ENCODE peak calls at places on chromosomes 7 and 10, in nine cellular contexts. One of them, this sample, is unnamed.

GRCh38 chr7:71846160-71846559 is 566.0 kb downstream of the CALN1 start:
- DNase-seq in OCI-LY7: no peak
- DNase-seq in stimulated activated effector memory CD8-positive, alpha-beta T cell treated with anti-CD3 and anti-CD28 coated beads, Interleukin-12 subunit alpha, Interleukin-12 subunit beta, amount 100 ng/mL, for 72 hours: no peak
- DNase-seq in activated CD4-positive, alpha-beta T cell treated with anti-CD3 and anti-CD28 coated beads for 24 hours: no peak
- DNase-seq in glutamatergic neuron: no peak
- DNase-seq in cardiac muscle cell: peak; percentile 71
- DNase-seq in Caki2: no peak
- DNase-seq in nephron progenitor cell: peak; percentile 58
- DNase-seq in pons: no peak
- DNase-seq in this sample: no peak

GRCh38 chr7:93715234-93715633 is 140.7 kb upstream of the CALCR start:
- DNase-seq in OCI-LY7: peak; percentile 30
- DNase-seq in stimulated activated effector memory CD8-positive, alpha-beta T cell treated with anti-CD3 and anti-CD28 coated beads, Interleukin-12 subunit alpha, Interleukin-12 subunit beta, amount 100 ng/mL, for 72 hours: no peak
- DNase-seq in activated CD4-positive, alpha-beta T cell treated with anti-CD3 and anti-CD28 coated beads for 24 hours: no peak
- DNase-seq in glutamatergic neuron: peak; percentile 81
- DNase-seq in cardiac muscle cell: peak; percentile 58
- DNase-seq in Caki2: peak; percentile 37
- DNase-seq in nephron progenitor cell: peak; percentile 79
- DNase-seq in pons: peak; percentile 6
- DNase-seq in this sample: no peak

GRCh38 chr7:48192996-48193395 is 21.7 kb downstream of the ABCA13 start:
- DNase-seq in OCI-LY7: no peak
- DNase-seq in stimulated activated effector memory CD8-positive, alpha-beta T cell treated with anti-CD3 and anti-CD28 coated beads, Interleukin-12 subunit alpha, Interleukin-12 subunit beta, amount 100 ng/mL, for 72 hours: no peak
- DNase-seq in activated CD4-positive, alpha-beta T cell treated with anti-CD3 and anti-CD28 coated beads for 24 hours: no peak
- DNase-seq in glutamatergic neuron: no peak
- DNase-seq in cardiac muscle cell: no peak
- DNase-seq in Caki2: no peak
- DNase-seq in nephron progenitor cell: no peak
- DNase-seq in pons: no peak
- DNase-seq in this sample: no peak

GRCh38 chr10:59692113-59692512 is 17.5 kb downstream of the SLC16A9 start:
- DNase-seq in OCI-LY7: no peak
- DNase-seq in stimulated activated effector memory CD8-positive, alpha-beta T cell treated with anti-CD3 and anti-CD28 coated beads, Interleukin-12 subunit alpha, Interleukin-12 subunit beta, amount 100 ng/mL, for 72 hours: no peak
- DNase-seq in activated CD4-positive, alpha-beta T cell treated with anti-CD3 and anti-CD28 coated beads for 24 hours: no peak
- DNase-seq in glutamatergic neuron: no peak
- DNase-seq in cardiac muscle cell: no peak
- DNase-seq in Caki2: no peak
- DNase-seq in nephron progenitor cell: no peak
- DNase-seq in pons: no peak
- DNase-seq in this sample: no peak

GRCh38 chr7:45136106-45137060 is 21.2 kb upstream of the RAMP3 start:
- DNase-seq in OCI-LY7: peak; percentile 84
- DNase-seq in stimulated activated effector memory CD8-positive, alpha-beta T cell treated with anti-CD3 and anti-CD28 coated beads, Interleukin-12 subunit alpha, Interleukin-12 subunit beta, amount 100 ng/mL, for 72 hours: peak; percentile 80
- DNase-seq in activated CD4-positive, alpha-beta T cell treated with anti-CD3 and anti-CD28 coated beads for 24 hours: peak; percentile 45
- DNase-seq in glutamatergic neuron: peak; percentile 65
- DNase-seq in cardiac muscle cell: peak; percentile 78
- DNase-seq in Caki2: peak; percentile 35
- DNase-seq in nephron progenitor cell: peak; percentile 65
- DNase-seq in pons: peak; percentile 91
- DNase-seq in this sample: peak; percentile 59

GRCh38 chr7:155850730-155851678 is 38.7 kb upstream of the SHH start:
- DNase-seq in OCI-LY7: no peak
- DNase-seq in stimulated activated effector memory CD8-positive, alpha-beta T cell treated with anti-CD3 and anti-CD28 coated beads, Interleukin-12 subunit alpha, Interleukin-12 subunit beta, amount 100 ng/mL, for 72 hours: no peak
- DNase-seq in activated CD4-positive, alpha-beta T cell treated with anti-CD3 and anti-CD28 coated beads for 24 hours: no peak
- DNase-seq in glutamatergic neuron: no peak
- DNase-seq in cardiac muscle cell: no peak
- DNase-seq in Caki2: no peak
- DNase-seq in nephron progenitor cell: no peak
- DNase-seq in pons: no peak
- DNase-seq in this sample: no peak

GRCh38 chr10:84333864-84334451 is 5.6 kb downstream of the CCSER2 start:
- DNase-seq in OCI-LY7: peak; percentile 36
- DNase-seq in stimulated activated effector memory CD8-positive, alpha-beta T cell treated with anti-CD3 and anti-CD28 coated beads, Interleukin-12 subunit alpha, Interleukin-12 subunit beta, amount 100 ng/mL, for 72 hours: peak; percentile 79
- DNase-seq in activated CD4-positive, alpha-beta T cell treated with anti-CD3 and anti-CD28 coated beads for 24 hours: peak; percentile 34
- DNase-seq in glutamatergic neuron: no peak
- DNase-seq in cardiac muscle cell: no peak
- DNase-seq in Caki2: peak; percentile 43
- DNase-seq in nephron progenitor cell: no peak
- DNase-seq in pons: no peak
- DNase-seq in this sample: no peak

GRCh38 chr10:93481931-93482834 is at the start of gene MYOF:
- DNase-seq in OCI-LY7: peak; percentile 72
- DNase-seq in stimulated activated effector memory CD8-positive, alpha-beta T cell treated with anti-CD3 and anti-CD28 coated beads, Interleukin-12 subunit alpha, Interleukin-12 subunit beta, amount 100 ng/mL, for 72 hours: peak; percentile 64
- DNase-seq in activated CD4-positive, alpha-beta T cell treated with anti-CD3 and anti-CD28 coated beads for 24 hours: peak; percentile 46
- DNase-seq in glutamatergic neuron: no peak
- DNase-seq in cardiac muscle cell: peak; percentile 77
- DNase-seq in Caki2: peak; percentile 82
- DNase-seq in nephron progenitor cell: peak; percentile 53
- DNase-seq in pons: peak; percentile 83
- DNase-seq in this sample: peak; percentile 34

GRCh38 chr10:70672993-70673928 is 955 bp downstream of the ADAMTS14 start:
- DNase-seq in OCI-LY7: no peak
- DNase-seq in stimulated activated effector memory CD8-positive, alpha-beta T cell treated with anti-CD3 and anti-CD28 coated beads, Interleukin-12 subunit alpha, Interleukin-12 subunit beta, amount 100 ng/mL, for 72 hours: no peak
- DNase-seq in activated CD4-positive, alpha-beta T cell treated with anti-CD3 and anti-CD28 coated beads for 24 hours: no peak
- DNase-seq in glutamatergic neuron: peak; percentile 47
- DNase-seq in cardiac muscle cell: no peak
- DNase-seq in Caki2: no peak
- DNase-seq in nephron progenitor cell: no peak
- DNase-seq in pons: peak; percentile 12
- DNase-seq in this sample: no peak

GRCh38 chr10:127935115-127935561 is 28.2 kb downstream of the PTPRE start:
- DNase-seq in OCI-LY7: no peak
- DNase-seq in stimulated activated effector memory CD8-positive, alpha-beta T cell treated with anti-CD3 and anti-CD28 coated beads, Interleukin-12 subunit alpha, Interleukin-12 subunit beta, amount 100 ng/mL, for 72 hours: no peak
- DNase-seq in activated CD4-positive, alpha-beta T cell treated with anti-CD3 and anti-CD28 coated beads for 24 hours: no peak
- DNase-seq in glutamatergic neuron: no peak
- DNase-seq in cardiac muscle cell: no peak
- DNase-seq in Caki2: no peak
- DNase-seq in nephron progenitor cell: no peak
- DNase-seq in pons: no peak
- DNase-seq in this sample: no peak

GRCh38 chr10:15868006-15868405 is 7.7 kb upstream of the MINDY3 start:
- DNase-seq in OCI-LY7: no peak
- DNase-seq in stimulated activated effector memory CD8-positive, alpha-beta T cell treated with anti-CD3 and anti-CD28 coated beads, Interleukin-12 subunit alpha, Interleukin-12 subunit beta, amount 100 ng/mL, for 72 hours: no peak
- DNase-seq in activated CD4-positive, alpha-beta T cell treated with anti-CD3 and anti-CD28 coated beads for 24 hours: no peak
- DNase-seq in glutamatergic neuron: no peak
- DNase-seq in cardiac muscle cell: no peak
- DNase-seq in Caki2: no peak
- DNase-seq in nephron progenitor cell: no peak
- DNase-seq in pons: no peak
- DNase-seq in this sample: no peak

GRCh38 chr7:92766461-92767003 is 69.8 kb downstream of the CDK6 start:
- DNase-seq in OCI-LY7: no peak
- DNase-seq in stimulated activated effector memory CD8-positive, alpha-beta T cell treated with anti-CD3 and anti-CD28 coated beads, Interleukin-12 subunit alpha, Interleukin-12 subunit beta, amount 100 ng/mL, for 72 hours: no peak
- DNase-seq in activated CD4-positive, alpha-beta T cell treated with anti-CD3 and anti-CD28 coated beads for 24 hours: no peak
- DNase-seq in glutamatergic neuron: no peak
- DNase-seq in cardiac muscle cell: peak; percentile 36
- DNase-seq in Caki2: peak; percentile 73
- DNase-seq in nephron progenitor cell: no peak
- DNase-seq in pons: no peak
- DNase-seq in this sample: no peak

GRCh38 chr10:113600569-113600968 is 47.7 kb downstream of the HABP2 start:
- DNase-seq in OCI-LY7: no peak
- DNase-seq in stimulated activated effector memory CD8-positive, alpha-beta T cell treated with anti-CD3 and anti-CD28 coated beads, Interleukin-12 subunit alpha, Interleukin-12 subunit beta, amount 100 ng/mL, for 72 hours: no peak
- DNase-seq in activated CD4-positive, alpha-beta T cell treated with anti-CD3 and anti-CD28 coated beads for 24 hours: no peak
- DNase-seq in glutamatergic neuron: no peak
- DNase-seq in cardiac muscle cell: no peak
- DNase-seq in Caki2: no peak
- DNase-seq in nephron progenitor cell: no peak
- DNase-seq in pons: no peak
- DNase-seq in this sample: no peak